ENCODE peak calls at places on chromosome 11, in four cellular contexts. Y, L, G and N are unnamed samples.

GRCh38 chr11:68838572-68838964 is 3.1 kb downstream of the CPT1A start:
- DNase-seq in G (no peak), L (no peak), Y (no peak), N (peak)

GRCh38 chr11:34208266-34209135 is 103.1 kb downstream of the NAT10 start:
- DNase-seq in G (peak), L (no peak), Y (no peak), N (peak)

GRCh38 chr11:125404811-125405481 is 91.1 kb downstream of the FEZ1 start:
- DNase-seq in G (peak), L (no peak), Y (no peak), N (peak)

GRCh38 chr11:88175004-88175706 is at the start of gene RAB38:
- DNase-seq in G (peak), L (no peak), Y (peak), N (no peak)

GRCh38 chr11:47858169-47858543 is 10.0 kb upstream of the NUP160 start:
- DNase-seq in Y (no peak), G (no peak), L (no peak), N (no peak)

GRCh38 chr11:45917286-45917622 is 423 bp downstream of the PEX16 start:
- DNase-seq in Y (no peak), G (no peak), L (no peak), N (no peak)

GRCh38 chr11:41283196-41283930 is 176.1 kb downstream of the LRRC4C start:
- DNase-seq in Y (no peak), L (no peak), G (no peak), N (no peak)

GRCh38 chr11:33769542-33769941 is 4.8 kb downstream of the FBXO3 start:
- DNase-seq in L (no peak), G (no peak), Y (no peak), N (no peak)

GRCh38 chr11:118908931-118909618 is 16.7 kb downstream of the BCL9L start:
- DNase-seq in Y (no peak), G (no peak), L (no peak), N (no peak)
- TF ChIP-seq RFX5 in Y (no peak), G (no peak), L (no peak), N (no peak)

DNA sequence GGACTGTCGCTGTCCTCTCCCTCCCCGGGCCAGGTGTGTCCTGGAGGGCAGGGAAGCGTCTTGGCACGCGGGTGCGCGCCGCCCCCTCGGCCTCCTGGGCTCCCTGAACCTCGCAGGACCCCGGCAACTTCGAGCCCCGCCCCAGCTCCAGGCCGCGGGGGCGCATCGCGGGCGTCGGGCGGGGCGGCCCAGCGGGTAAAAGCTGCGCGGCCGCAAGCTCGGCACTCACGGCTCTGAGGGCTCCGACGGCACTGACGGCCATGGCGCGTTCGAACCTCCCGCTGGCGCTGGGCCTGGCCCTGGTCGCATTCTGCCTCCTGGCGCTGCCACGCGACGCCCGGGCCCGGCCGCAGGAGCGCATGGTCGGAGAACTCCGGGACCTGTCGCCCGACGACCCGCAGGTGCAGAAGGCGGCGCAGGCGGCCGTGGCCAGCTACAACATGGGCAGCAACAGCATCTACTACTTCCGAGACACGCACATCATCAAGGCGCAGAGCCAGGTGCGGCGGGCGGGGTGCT is at the start of gene CST6:
- DNase-seq in Y (no peak), L (no peak), G (no peak), N (no peak)
- TF ChIP-seq EZH2 in Y (peak), L (no peak), G (no peak), N (no peak)

GRCh38 chr11:109708184-109708583 is 286.2 kb downstream of the C11orf87 start:
- DNase-seq in L (no peak), Y (no peak), G (no peak), N (no peak)
- TF ChIP-seq USF2 in L (no peak), Y (no peak), G (no peak), N (no peak)

GRCh38 chr11:79973701-79974626 is 533.1 kb upstream of the TENM4 start:
- DNase-seq in Y (peak), G (no peak), L (no peak), N (no peak)
- TF ChIP-seq RFX5 in Y (no peak), G (no peak), L (no peak), N (no peak)

DNA sequence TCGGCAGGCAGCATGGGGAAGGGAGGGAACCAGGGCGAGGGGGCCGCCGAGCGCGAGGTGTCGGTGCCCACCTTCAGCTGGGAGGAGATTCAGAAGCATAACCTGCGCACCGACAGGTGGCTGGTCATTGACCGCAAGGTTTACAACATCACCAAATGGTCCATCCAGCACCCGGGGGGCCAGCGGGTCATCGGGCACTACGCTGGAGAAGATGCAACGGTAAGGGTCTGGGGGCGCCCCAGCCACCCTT is 204 bp downstream of the FADS2 start:
- DNase-seq in G (no peak), Y (no peak), L (no peak), N (no peak)
- TF ChIP-seq EZH2 in G (no peak), Y (no peak), L (no peak), N (no peak)